ENCODE peak calls at places on chromosomes 11 and 22, in nine cellular contexts. G is kidney; N is Peyer's patch; I is dorsolateral prefrontal cortex; R is AG04450; K is thyroid gland; L is HCT116; M is CD4-positive, alpha-beta T cell; H is hepatocyte. B is an unnamed sample.

GRCh38 chr11:62573006-62573591 is 592 bp downstream of the EEF1G start:
- DNase-seq in I (no peak), L (no peak), N (no peak), H (peak), G (peak), M (no peak), R (no peak), K (peak), B (no peak)

GRCh38 chr22:29695129-29695926 is 24.5 kb upstream of the CABP7 start:
- DNase-seq in G (no peak), K (no peak), L (no peak), H (no peak), R (no peak), M (no peak), I (peak), N (no peak), B (no peak)

GRCh38 chr11:122115520-122116343 is at the start of gene BLID:
- DNase-seq in K (peak), G (no peak), L (no peak), R (no peak), N (no peak), M (no peak), I (peak), H (peak), B (no peak)

GRCh38 chr22:36374603-36375024 is 13.2 kb downstream of the MYH9 start:
- DNase-seq in N (no peak), L (peak), H (no peak), G (peak), I (no peak), R (no peak), K (no peak), M (peak), B (peak)

GRCh38 chr22:31818481-31819392 is 64.9 kb downstream of the DEPDC5 start:
- DNase-seq in M (no peak), H (no peak), R (no peak), L (no peak), K (no peak), G (no peak), I (no peak), N (no peak), B (no peak)

GRCh38 chr11:98365941-98366340 is 654.8 kb upstream of the CNTN5 start:
- DNase-seq in K (no peak), G (no peak), H (no peak), R (no peak), L (no peak), I (no peak), N (no peak), M (no peak), B (no peak)

GRCh38 chr11:14373941-14374646 is 15.1 kb upstream of the RRAS2 start:
- DNase-seq in M (no peak), K (no peak), G (no peak), N (no peak), L (no peak), R (no peak), H (no peak), I (no peak), B (no peak)

GRCh38 chr11:88231894-88232482 is 56.7 kb upstream of the RAB38 start:
- DNase-seq in G (no peak), K (no peak), M (no peak), H (peak), I (no peak), R (peak), N (no peak), L (no peak), B (no peak)

GRCh38 chr11:66080055-66080817 is 10.2 kb downstream of the PACS1 start:
- DNase-seq in L (peak), I (no peak), N (peak), H (peak), G (no peak), R (no peak), K (no peak), M (peak), B (no peak)

GRCh38 chr11:75667831-75668507 is 869 bp downstream of the MAP6 start:
- DNase-seq in R (no peak), G (peak), I (peak), M (no peak), H (peak), N (no peak), K (peak), L (no peak), B (no peak)

DNA sequence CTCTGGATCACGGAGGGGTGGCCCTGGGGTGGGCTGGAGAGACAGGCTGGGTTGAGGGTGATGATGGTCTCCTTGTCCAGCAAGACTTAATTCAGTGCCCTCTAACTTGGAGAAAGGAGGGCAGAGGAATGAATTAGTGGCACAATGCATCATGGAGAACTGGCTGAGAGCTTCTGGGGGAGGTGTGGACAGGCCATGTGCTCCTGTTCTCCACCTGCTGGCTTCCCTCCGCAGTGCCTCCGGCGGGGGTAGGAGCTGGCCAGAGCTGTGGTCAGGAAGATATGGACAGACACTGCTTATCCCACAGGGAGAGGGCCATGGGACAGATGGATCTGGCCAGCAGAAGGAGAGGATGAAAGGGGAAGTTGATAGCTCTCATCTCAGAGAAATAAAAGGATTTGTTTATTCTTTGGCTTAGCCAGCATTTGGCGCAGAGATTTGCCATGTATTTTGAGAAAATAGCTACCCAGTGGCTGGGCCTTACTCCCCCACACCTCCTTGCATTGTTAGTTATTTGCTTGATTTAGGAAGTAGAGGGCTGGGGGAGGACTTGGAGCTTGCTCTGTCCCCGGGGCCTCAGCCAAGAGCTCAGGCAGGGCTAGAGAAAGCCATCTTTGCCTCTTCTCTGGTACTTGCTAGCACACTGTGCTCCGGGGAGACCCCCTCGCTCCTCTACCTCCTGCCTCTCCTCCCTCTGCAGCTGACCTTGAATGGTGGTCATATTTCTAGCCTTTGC is 93.2 kb downstream of the SCN3B start:
- DNase-seq in M (no peak), N (no peak), R (no peak), G (no peak), H (peak), K (peak), I (peak), L (no peak), B (no peak)
- H3K27ac ChIP-seq in M (no peak), N (no peak), R (no peak), G (peak), H (peak), K (peak), I (peak), L (no peak), B (no peak)

GRCh38 chr11:13354335-13354734 is 76.7 kb downstream of the BMAL1 start:
- DNase-seq in N (no peak), H (no peak), M (no peak), L (no peak), R (no peak), I (no peak), G (no peak), K (no peak), B (no peak)
- TF ChIP-seq CTCF in N (no peak), H (peak), M (no peak), L (peak), R (peak), I (no peak), G (no peak), K (no peak), B (peak)

GRCh38 chr11:16357776-16358175 is 1.4 kb upstream of the SOX6 start:
- DNase-seq in G (no peak), I (no peak), N (no peak), H (no peak), L (no peak), M (no peak), R (no peak), K (no peak), B (no peak)
- H3K27ac ChIP-seq in G (no peak), I (peak), N (no peak), H (peak), L (no peak), M (no peak), R (no peak), K (no peak), B (no peak)

GRCh38 chr11:2942872-2943710 is 13.9 kb upstream of the PHLDA2 start:
- DNase-seq in K (no peak), L (no peak), N (no peak), H (no peak), G (no peak), I (no peak), M (no peak), R (no peak), B (no peak)

GRCh38 chr11:2944530-2944929 is 15.3 kb upstream of the PHLDA2 start:
- DNase-seq in R (no peak), G (peak), L (no peak), M (no peak), K (no peak), N (no peak), I (no peak), H (no peak), B (no peak)

GRCh38 chr11:2942447-2942846 is 13.2 kb upstream of the PHLDA2 start:
- DNase-seq in G (peak), N (no peak), K (peak), L (no peak), I (no peak), R (no peak), M (no peak), H (no peak), B (no peak)

GRCh38 chr11:2944953-2945756 is 15.9 kb upstream of the PHLDA2 start:
- DNase-seq in R (peak), K (peak), M (no peak), N (peak), L (no peak), G (peak), I (peak), H (peak), B (no peak)

GRCh38 chr11:2943711-2944118 is 14.5 kb upstream of the PHLDA2 start:
- DNase-seq in L (no peak), R (no peak), N (no peak), H (no peak), K (peak), M (no peak), I (peak), G (peak), B (no peak)
- TF ChIP-seq CTCF in L (no peak), R (no peak), N (no peak), H (no peak), K (no peak), M (no peak), I (no peak), G (no peak), B (no peak)

DNA sequence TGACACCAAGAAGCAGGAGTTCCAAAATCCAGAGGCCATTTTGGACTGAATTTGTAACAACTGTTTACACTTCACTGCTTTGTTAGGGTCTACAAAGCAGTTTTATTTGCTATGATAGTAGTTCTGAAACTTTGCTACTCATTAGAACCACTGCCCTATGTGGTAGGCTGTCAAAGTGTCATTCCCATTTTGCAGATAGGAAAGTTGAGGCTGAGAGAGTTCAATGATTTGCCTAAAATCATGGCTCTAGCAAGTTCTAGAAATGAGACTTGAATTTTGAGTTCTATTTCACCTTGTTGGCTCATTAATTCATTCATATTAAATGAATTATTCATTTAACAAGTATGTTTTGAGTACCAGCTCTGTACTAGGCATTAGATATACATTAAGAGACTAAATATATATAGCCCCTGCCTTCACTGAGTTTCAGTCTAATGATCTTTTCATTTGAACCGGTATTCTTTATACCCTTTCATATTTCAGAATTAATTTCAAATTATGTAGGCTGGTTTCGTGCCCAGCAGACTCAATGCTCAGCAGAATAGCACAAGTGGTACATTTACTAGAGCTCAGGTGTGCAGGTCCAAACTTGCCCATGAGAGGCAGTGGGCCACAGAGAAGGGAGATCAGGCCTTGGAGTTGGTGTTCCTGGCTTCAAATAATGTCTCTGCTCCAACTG is 93.5 kb downstream of the ME3 start:
- DNase-seq in G (no peak), L (no peak), H (no peak), R (no peak), K (no peak), N (no peak), I (no peak), M (no peak), B (no peak)
- H3K27ac ChIP-seq in G (no peak), L (peak), H (peak), R (no peak), K (peak), N (no peak), I (peak), M (no peak), B (peak)

GRCh38 chr11:59777104-59777503 is 21.9 kb downstream of the STX3 start:
- DNase-seq in L (no peak), K (no peak), H (no peak), G (no peak), N (no peak), I (no peak), M (no peak), R (no peak), B (no peak)
- TF ChIP-seq CTCF in L (no peak), K (no peak), H (no peak), G (no peak), N (no peak), I (no peak), M (no peak), R (no peak), B (no peak)

GRCh38 chr22:46067159-46068111 is 82.9 kb upstream of the PPARA start:
- DNase-seq in M (no peak), G (peak), N (no peak), R (no peak), I (peak), H (no peak), L (no peak), K (no peak), B (no peak)
- H3K27ac ChIP-seq in M (no peak), G (peak), N (peak), R (peak), I (peak), H (no peak), L (peak), K (peak), B (peak)

DNA sequence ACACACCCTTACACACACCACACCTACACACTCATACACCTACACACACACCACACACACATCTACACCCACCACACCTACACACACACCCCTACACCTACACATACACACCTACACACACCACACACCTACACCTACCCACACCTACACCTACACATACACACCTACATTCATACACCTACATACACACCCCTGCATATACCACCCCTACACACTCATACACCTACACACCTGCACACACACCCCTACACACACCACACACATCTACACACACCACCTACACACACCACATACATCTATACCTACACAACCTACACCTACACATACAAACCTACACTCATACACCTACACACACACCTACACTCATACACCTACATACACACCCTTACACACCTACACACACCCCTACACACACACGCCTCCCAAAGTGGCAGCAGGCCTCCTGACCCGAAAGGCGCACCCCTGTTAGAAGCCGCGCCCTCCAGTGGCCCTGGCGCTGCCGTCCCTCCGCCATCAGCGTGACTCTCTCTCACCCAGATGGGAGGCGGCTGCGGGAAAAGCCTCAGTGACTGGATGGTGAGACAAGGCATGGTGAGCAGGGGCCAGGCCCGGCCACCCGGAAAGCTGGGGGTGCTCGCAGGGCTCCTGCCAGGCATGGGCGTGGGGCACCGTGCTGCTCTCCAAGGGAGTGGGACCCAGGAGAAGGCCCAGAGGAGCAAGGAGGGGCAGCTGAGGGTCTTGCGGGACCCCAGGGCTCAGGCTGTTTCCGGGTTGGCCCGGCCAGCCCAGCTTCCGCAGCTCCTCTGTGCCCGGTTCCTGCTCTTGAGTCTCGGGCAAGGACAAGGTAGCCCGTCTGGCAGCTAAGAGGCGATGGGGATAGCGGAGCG is 37.0 kb upstream of the HMOX1 start:
- DNase-seq in R (no peak), M (no peak), G (peak), I (no peak), N (no peak), K (no peak), H (no peak), L (no peak), B (no peak)
- TF ChIP-seq CTCF in R (no peak), M (no peak), G (no peak), I (no peak), N (no peak), K (no peak), H (no peak), L (no peak), B (no peak)

DNA sequence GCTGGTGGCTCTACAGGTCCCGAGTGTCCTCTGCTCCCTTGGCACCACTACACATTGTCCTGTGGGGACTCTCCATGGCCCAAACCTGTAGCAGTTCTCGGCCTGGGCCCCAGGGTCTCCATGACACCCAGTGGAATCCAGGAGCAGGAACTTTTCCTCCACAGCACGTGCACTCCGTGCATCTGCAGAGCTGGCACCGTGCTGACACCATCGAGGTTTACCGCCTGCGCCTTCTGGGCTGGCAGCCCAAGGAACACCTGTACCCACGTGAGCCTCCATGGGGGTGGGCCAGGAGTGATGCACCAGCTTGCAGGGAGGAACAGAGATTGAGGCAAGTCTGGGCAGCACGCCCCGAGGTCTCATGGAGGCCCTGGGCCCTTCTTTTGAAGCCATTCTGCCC is 25.2 kb downstream of the TSPAN32 start:
- DNase-seq in R (no peak), L (no peak), G (peak), M (no peak), H (no peak), K (no peak), N (no peak), I (no peak), B (no peak)
- H3K27ac ChIP-seq in R (no peak), L (no peak), G (no peak), M (no peak), H (no peak), K (no peak), N (no peak), I (no peak), B (no peak)